ENCODE peak calls at places on chromosomes 3 and 15, in four cellular contexts. H is psoas muscle, C is WERI-Rb-1, L is A549. Q is an unnamed sample.

GRCh38 chr3:171770689-171771620 is 39.3 kb downstream of the PLD1 start:
- DNase-seq in H (no peak), C (peak), L (peak), Q (peak)

GRCh38 chr3:146159037-146159436 is 1.9 kb downstream of the PLOD2 start:
- DNase-seq in H (no peak), C (no peak), L (no peak), Q (no peak)

GRCh38 chr15:63600001-63600645 is 2.9 kb downstream of the FBXL22 start:
- DNase-seq in H (no peak), C (no peak), L (peak), Q (no peak)

GRCh38 chr15:76149291-76149910 is 89.6 kb downstream of the TMEM266 start:
- DNase-seq in H (no peak), C (no peak), L (no peak), Q (no peak)

GRCh38 chr3:53412953-53413352 is 65.6 kb upstream of the DCP1A start:
- DNase-seq in H (no peak), C (no peak), L (no peak), Q (no peak)

GRCh38 chr3:33063651-33064051 is 33.3 kb downstream of the GLB1 start:
- DNase-seq in H (no peak), C (no peak), L (no peak), Q (no peak)

GRCh38 chr3:69231929-69232437 is 109.6 kb upstream of the LMOD3 start:
- DNase-seq in H (no peak), C (peak), L (peak), Q (no peak)

GRCh38 chr15:66151809-66152208 is 101.7 kb downstream of the MEGF11 start:
- DNase-seq in H (no peak), C (peak), L (peak), Q (no peak)

GRCh38 chr3:79369306-79369705 is 398.5 kb downstream of the ROBO1 start:
- DNase-seq in H (no peak), C (no peak), L (no peak), Q (no peak)

GRCh38 chr3:111723293-111723963 is 128.3 kb upstream of the ZBED2 start:
- DNase-seq in H (no peak), C (no peak), L (no peak), Q (no peak)

GRCh38 chr3:141878812-141879211 is 2.4 kb downstream of the ATP1B3 start:
- DNase-seq in H (no peak), C (no peak), L (no peak), Q (no peak)

GRCh38 chr3:130963878-130964277 is 62.7 kb downstream of the ASTE1 start:
- DNase-seq in H (no peak), C (no peak), L (peak), Q (peak)

GRCh38 chr3:195241592-195242355 is 29.2 kb downstream of the XXYLT1 start:
- DNase-seq in H (peak), C (no peak), L (no peak), Q (no peak)

GRCh38 chr15:41796457-41796856 is 22.2 kb downstream of the MAPKBP1 start:
- DNase-seq in H (no peak), C (no peak), L (no peak), Q (no peak)
- H3K27ac ChIP-seq in H (no peak), C (no peak), L (no peak), Q (peak)

GRCh38 chr15:71273731-71274447 is 158.6 kb downstream of the THSD4 start:
- DNase-seq in H (no peak), C (no peak), L (no peak), Q (no peak)
- H3K27ac ChIP-seq in H (no peak), C (no peak), L (peak), Q (peak)

GRCh38 chr3:157416347-157417087 is 20.1 kb upstream of the PTX3 start:
- DNase-seq in H (no peak), C (no peak), L (no peak), Q (no peak)

GRCh38 chr3:157407769-157408168 is 28.9 kb upstream of the PTX3 start:
- DNase-seq in H (no peak), C (no peak), L (no peak), Q (no peak)

GRCh38 chr3:157410945-157411344 is 25.7 kb upstream of the PTX3 start:
- DNase-seq in H (no peak), C (no peak), L (no peak), Q (no peak)

GRCh38 chr3:157408499-157409149 is 28.0 kb upstream of the PTX3 start:
- DNase-seq in H (no peak), C (no peak), L (no peak), Q (peak)

GRCh38 chr3:157412323-157412845 is 24.3 kb upstream of the PTX3 start:
- DNase-seq in H (no peak), C (no peak), L (no peak), Q (no peak)
- H3K27ac ChIP-seq in H (no peak), C (no peak), L (no peak), Q (no peak)

GRCh38 chr3:35932995-35933394 is 293.7 kb downstream of the ARPP21 start:
- DNase-seq in H (no peak), C (no peak), L (peak), Q (peak)

GRCh38 chr3:35931867-35932266 is 292.5 kb downstream of the ARPP21 start:
- DNase-seq in H (no peak), C (no peak), L (no peak), Q (no peak)

GRCh38 chr3:35927441-35927840 is 288.1 kb downstream of the ARPP21 start:
- DNase-seq in H (no peak), C (no peak), L (no peak), Q (no peak)

GRCh38 chr3:35929158-35929557 is 289.8 kb downstream of the ARPP21 start:
- DNase-seq in H (no peak), C (no peak), L (no peak), Q (no peak)
- H3K27ac ChIP-seq in H (no peak), C (no peak), L (no peak), Q (no peak)

GRCh38 chr15:98647026-98647773 is 1.1 kb upstream of the IGF1R start:
- DNase-seq in H (peak), C (peak), L (peak), Q (no peak)
- H3K27ac ChIP-seq in H (peak), C (peak), L (peak), Q (peak)

DNA sequence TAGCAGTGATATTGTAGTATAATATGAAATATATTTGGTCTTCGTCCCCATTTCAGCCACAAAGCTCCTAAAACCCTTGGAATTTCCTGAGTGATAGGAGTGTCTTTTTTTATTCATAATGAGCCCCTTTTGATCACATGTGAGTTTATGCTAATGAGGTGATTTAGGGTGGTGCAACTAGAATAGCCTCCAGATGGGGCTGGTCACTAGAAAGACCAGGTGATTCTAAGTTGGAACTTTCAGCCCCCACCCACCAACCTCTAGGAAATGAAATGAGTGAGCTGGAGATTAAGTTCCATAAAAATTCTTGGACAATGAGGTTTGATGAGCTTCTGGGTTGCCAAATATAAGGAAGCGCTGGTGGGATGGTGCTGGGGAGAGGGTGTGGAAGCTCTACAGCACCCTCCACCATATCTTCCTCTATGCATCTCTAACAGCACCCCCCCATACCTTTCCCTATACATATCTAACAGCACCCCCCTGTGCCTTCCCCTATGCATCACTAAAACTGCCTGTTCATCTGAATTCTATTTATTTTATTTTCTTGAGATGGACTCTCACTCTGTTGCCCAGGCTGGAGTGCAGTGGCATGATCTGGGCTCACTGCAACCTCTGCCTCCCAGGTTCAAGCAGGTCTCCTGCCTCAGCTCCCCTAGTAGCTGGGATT is 2.1 kb upstream of the SMCO1 start:
- DNase-seq in H (no peak), C (no peak), L (no peak), Q (no peak)
- H3K27ac ChIP-seq in H (no peak), C (no peak), L (no peak), Q (no peak)

GRCh38 chr3:66502267-66502874 is 1.5 kb upstream of the LRIG1 start:
- DNase-seq in H (no peak), C (no peak), L (no peak), Q (no peak)
- H3K27ac ChIP-seq in H (no peak), C (no peak), L (no peak), Q (no peak)

DNA sequence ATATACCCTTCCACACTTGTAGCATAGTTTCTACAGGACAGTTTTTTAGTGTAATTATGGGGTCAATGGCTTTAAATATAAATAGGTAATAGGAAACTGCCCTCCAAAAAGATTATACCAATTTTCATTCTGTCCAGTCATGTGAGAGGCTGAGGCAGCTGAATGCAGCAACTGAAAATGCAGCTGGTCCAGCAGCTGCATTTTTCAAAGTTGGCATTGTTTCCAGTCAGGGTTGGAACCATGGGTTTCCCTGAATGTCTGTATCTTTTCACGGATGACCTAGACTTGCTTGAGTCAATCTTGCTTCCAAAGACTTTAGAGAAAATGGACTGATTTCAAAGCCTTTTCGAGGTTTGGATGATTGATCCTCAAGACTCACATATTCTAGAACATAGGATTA is 9.9 kb upstream of the KNL1 start:
- DNase-seq in H (no peak), C (no peak), L (no peak), Q (no peak)
- H3K27ac ChIP-seq in H (no peak), C (no peak), L (peak), Q (no peak)

Q was measured in epithelial cell of prostate.